ENCODE peak calls at places on chromosomes 6 and 20, in five cellular contexts. R, B, K, V and C are unnamed samples.
A peak's percentile ranks its signal among the peaks of the same experiment; 100 is the strongest.

GRCh38 chr20:23049201-23049932 is at the start of gene THBD:
- DNase-seq in R (peak; percentile 73), B (peak; percentile 84), K (peak; percentile 92), V (peak; percentile 35), C (peak; percentile 37)

GRCh38 chr20:24582373-24583168 is 113.1 kb downstream of the SYNDIG1 start:
- DNase-seq in R (no peak), B (no peak), K (no peak), V (no peak), C (no peak)

GRCh38 chr6:30044630-30045029 is 16.4 kb upstream of the POLR1H start:
- DNase-seq in R (peak; percentile 57), B (no peak), K (no peak), V (no peak), C (no peak)

GRCh38 chr20:63234693-63235398 is 859 bp upstream of the BIRC7 start:
- DNase-seq in R (no peak), B (no peak), K (no peak), V (no peak), C (no peak)

GRCh38 chr6:124869412-124869811 is 92.8 kb upstream of the RNF217 start:
- DNase-seq in R (no peak), B (no peak), K (no peak), V (no peak), C (no peak)

GRCh38 chr20:39016076-39016475 is 53.9 kb downstream of the DHX35 start:
- DNase-seq in R (no peak), B (no peak), K (no peak), V (no peak), C (no peak)

GRCh38 chr20:63522091-63522868 is 1.7 kb downstream of the PPDPF start:
- DNase-seq in R (no peak), B (no peak), K (no peak), V (no peak), C (no peak)

GRCh38 chr20:13941031-13941430 is 49.4 kb downstream of the SEL1L2 start:
- DNase-seq in R (no peak), B (no peak), K (no peak), V (no peak), C (no peak)

GRCh38 chr6:25700841-25701240 is 48.8 kb downstream of the SCGN start:
- DNase-seq in R (no peak), B (no peak), K (no peak), V (no peak), C (no peak)

GRCh38 chr6:72553531-72554202 is 68.2 kb upstream of the KCNQ5 start:
- DNase-seq in R (peak; percentile 80), B (peak; percentile 4), K (no peak), V (peak; percentile 78), C (peak; percentile 2)

GRCh38 chr6:129954749-129955431 is 63.5 kb upstream of the L3MBTL3 start:
- DNase-seq in R (no peak), B (no peak), K (no peak), V (no peak), C (no peak)

GRCh38 chr6:116876635-116877611 is at the start of gene RFX6:
- DNase-seq in R (no peak), B (no peak), K (no peak), V (no peak), C (no peak)

GRCh38 chr6:35203152-35203670 is 10.5 kb upstream of the SCUBE3 start:
- DNase-seq in R (no peak), B (no peak), K (no peak), V (no peak), C (no peak)

DNA sequence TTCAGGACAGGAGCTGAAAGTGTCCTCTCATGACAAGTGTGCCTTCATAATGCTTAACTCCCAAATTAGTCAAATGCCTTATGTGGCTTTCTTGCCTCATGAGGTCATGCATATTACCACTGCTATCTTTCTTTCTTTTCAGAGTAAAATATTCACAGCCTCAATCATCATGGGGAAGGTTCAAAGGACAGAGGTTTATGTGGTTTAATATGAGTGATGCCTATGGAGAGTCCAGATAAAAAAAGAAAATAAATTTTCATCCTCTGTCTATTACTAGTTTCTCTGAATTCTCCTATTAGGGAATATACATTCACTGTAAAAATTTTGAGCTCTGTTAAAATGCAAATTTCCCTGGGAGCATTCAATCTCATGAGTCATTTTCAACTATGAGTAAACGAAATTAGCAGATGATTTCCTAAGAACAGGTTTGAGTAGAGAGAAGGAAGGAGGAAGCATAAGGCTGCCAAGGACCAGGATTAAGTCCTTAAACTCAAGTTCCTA is 396.9 kb upstream of the ADGRB3 start:
- DNase-seq in R (peak; percentile 45), B (no peak), K (no peak), V (no peak), C (no peak)
- H3K4me3 ChIP-seq in R (no peak overlapping the region), B (no peak overlapping the region), K (no peak overlapping the region), V (no peak overlapping the region), C (no peak overlapping the region)

GRCh38 chr6:46103437-46103836 is 26.4 kb upstream of the ENPP4 start:
- DNase-seq in R (no peak), B (no peak), K (no peak), V (no peak), C (no peak)
- TF ChIP-seq CTCF in R (no peak), B (no peak), K (no peak), V (no peak), C (peak; percentile 40)

GRCh38 chr6:159978291-159979135 is 9.6 kb downstream of the IGF2R start:
- DNase-seq in R (no peak), B (no peak), K (peak; percentile 30), V (no peak), C (no peak)

GRCh38 chr6:159981591-159982245 is 12.8 kb downstream of the IGF2R start:
- DNase-seq in R (no peak), B (peak; percentile 85), K (peak; percentile 58), V (no peak), C (no peak)

GRCh38 chr6:159979136-159979874 is 10.4 kb downstream of the IGF2R start:
- DNase-seq in R (no peak), B (peak; percentile 98), K (peak; percentile 70), V (no peak), C (no peak)

GRCh38 chr6:159981171-159981571 is 12.3 kb downstream of the IGF2R start:
- DNase-seq in R (no peak), B (no peak), K (no peak), V (no peak), C (no peak)

GRCh38 chr6:159980474-159980873 is 11.6 kb downstream of the IGF2R start:
- DNase-seq in R (no peak), B (no peak), K (no peak), V (no peak), C (no peak)
- H3K4me3 ChIP-seq in R (no peak overlapping the region), B (no peak overlapping the region), K (no peak overlapping the region), V (no peak overlapping the region), C (no peak overlapping the region)

GRCh38 chr6:29017428-29017802 is 12.3 kb upstream of the ZNF311 start:
- DNase-seq in R (no peak), B (no peak), K (no peak), V (no peak), C (no peak)

GRCh38 chr6:29019629-29020028 is 14.5 kb upstream of the ZNF311 start:
- DNase-seq in R (no peak), B (no peak), K (no peak), V (no peak), C (no peak)

GRCh38 chr6:29011276-29011734 is 6.2 kb upstream of the ZNF311 start:
- DNase-seq in R (peak; percentile 53), B (peak; percentile 63), K (peak; percentile 30), V (no peak), C (no peak)

GRCh38 chr6:29016559-29017427 is 11.7 kb upstream of the ZNF311 start:
- DNase-seq in R (peak; percentile 62), B (peak; percentile 89), K (peak; percentile 71), V (peak; percentile 45), C (peak; percentile 31)

GRCh38 chr6:29014729-29015608 is 9.9 kb upstream of the ZNF311 start:
- DNase-seq in R (no peak), B (peak; percentile 71), K (no peak), V (no peak), C (no peak)
- TF ChIP-seq CTCF in R (no peak), B (peak; percentile 3), K (no peak), V (no peak), C (no peak)

GRCh38 chr6:7137335-7138106 is 29.8 kb downstream of the RREB1 start:
- DNase-seq in R (peak; percentile 64), B (peak; percentile 81), K (peak; percentile 70), V (no peak), C (no peak)
- H3K4me3 ChIP-seq in R (peak overlapping the region; percentile 2), B (peak overlapping the region; percentile 28), K (peak overlapping the region; percentile 23), V (peak overlapping the region; percentile 44), C (no peak overlapping the region)

DNA sequence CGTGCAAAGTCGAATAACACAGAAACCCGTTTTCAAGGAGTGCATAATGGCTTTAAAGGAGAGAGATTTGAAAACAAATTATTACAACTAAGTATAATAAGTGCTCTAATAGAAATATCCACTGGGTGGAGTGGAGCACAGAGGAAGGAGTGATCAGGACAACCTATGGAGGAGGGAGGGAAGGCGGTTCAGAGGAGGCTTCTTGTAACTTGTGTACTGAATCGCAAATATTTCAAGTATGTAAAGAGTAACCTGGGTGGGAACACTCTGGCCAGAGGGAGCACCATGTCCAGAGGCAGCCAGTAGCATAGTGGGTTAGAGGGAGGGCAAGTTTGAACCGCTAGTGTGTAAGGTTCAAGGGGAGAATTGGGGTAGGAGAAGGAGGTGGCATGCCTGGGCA is 21.6 kb upstream of the TNFAIP3 start:
- DNase-seq in R (no peak), B (peak; percentile 43), K (no peak), V (no peak), C (no peak)
- TF ChIP-seq CTCF in R (no peak), B (no peak), K (no peak), V (peak; percentile 47), C (no peak)

DNA sequence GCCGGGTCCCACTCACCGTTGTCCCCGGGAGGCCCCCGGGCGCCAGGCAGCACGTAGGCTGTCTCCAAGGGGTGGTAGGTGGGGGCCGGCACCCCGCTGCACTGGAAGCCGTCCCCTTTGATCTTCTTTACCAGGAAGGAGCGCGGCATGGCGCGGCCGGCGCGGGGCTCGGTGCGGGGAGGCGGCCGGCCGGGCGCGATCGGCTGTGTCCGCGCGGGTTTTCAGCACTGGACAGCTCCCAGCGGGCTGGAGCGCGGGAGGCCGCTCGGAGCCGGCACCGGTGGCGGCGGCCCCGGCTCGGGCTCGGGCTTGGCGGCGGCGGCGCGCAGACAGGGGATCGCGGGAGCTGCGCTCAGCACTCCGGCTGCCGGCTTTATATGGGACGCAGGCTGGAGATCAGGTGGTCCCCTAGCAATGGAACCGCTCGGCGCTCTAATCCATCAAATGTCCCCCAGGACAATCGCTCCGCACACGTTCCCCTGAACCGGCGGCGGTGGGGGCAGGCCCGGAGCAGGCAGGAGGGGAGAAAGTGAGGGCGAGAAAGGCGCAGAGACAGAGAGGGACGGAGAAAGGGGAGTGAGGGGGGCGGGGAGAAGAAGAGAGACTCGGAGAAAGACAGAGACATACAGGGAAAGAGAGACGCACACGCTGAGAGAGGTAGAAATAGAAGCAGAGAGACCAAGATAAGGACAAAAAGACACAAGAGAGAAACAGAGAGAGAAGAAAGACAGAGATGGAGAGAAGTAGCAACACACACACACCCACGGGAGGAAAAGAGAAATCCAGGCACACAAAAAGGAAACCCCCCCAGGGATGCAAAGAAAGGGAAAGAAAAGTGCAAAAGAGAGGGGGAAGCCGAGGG is at the start of gene SCRT2:
- DNase-seq in R (peak; percentile 66), B (peak; percentile 75), K (peak; percentile 83), V (no peak), C (no peak)
- H3K4me3 ChIP-seq in R (no peak within 1 kb of the TSS), B (no peak within 1 kb of the TSS), K (peak within 1 kb of the TSS; percentile 23), V (no peak within 1 kb of the TSS), C (no peak within 1 kb of the TSS)